ENCODE peak calls at places on chromosomes 12 and 14, in four cellular contexts. One of them, this sample, is unnamed.

GRCh38 chr12:69000069-69000468 is 67.1 kb upstream of the CPM start:
- DNase-seq in body of pancreas: no peak
- DNase-seq in HCT116: no peak
- DNase-seq in adrenal gland: no peak
- DNase-seq in this sample: no peak

GRCh38 chr14:39628087-39628486 is 195.9 kb upstream of the FBXO33 start:
- DNase-seq in body of pancreas: no peak
- DNase-seq in HCT116: no peak
- DNase-seq in adrenal gland: no peak
- DNase-seq in this sample: no peak

GRCh38 chr12:125310461-125310860 is 245.2 kb downstream of the AACS start:
- DNase-seq in body of pancreas: no peak
- DNase-seq in HCT116: no peak
- DNase-seq in adrenal gland: no peak
- DNase-seq in this sample: no peak

GRCh38 chr12:17079251-17079909 is 473.4 kb upstream of the LMO3 start:
- DNase-seq in body of pancreas: no peak
- DNase-seq in HCT116: no peak
- DNase-seq in adrenal gland: no peak
- DNase-seq in this sample: no peak

GRCh38 chr14:36508418-36509051 is 11.5 kb downstream of the NKX2-1 start:
- DNase-seq in body of pancreas: no peak
- DNase-seq in HCT116: no peak
- DNase-seq in adrenal gland: no peak
- DNase-seq in this sample: no peak

GRCh38 chr14:95374262-95374997 is 54.7 kb upstream of the CLMN start:
- DNase-seq in body of pancreas: no peak
- DNase-seq in HCT116: no peak
- DNase-seq in adrenal gland: no peak
- DNase-seq in this sample: no peak

GRCh38 chr14:74867673-74868072 is 8.3 kb downstream of the PROX2 start:
- DNase-seq in body of pancreas: no peak
- DNase-seq in HCT116: no peak
- DNase-seq in adrenal gland: no peak
- DNase-seq in this sample: no peak

GRCh38 chr14:37275963-37276362 is 78.2 kb downstream of the MIPOL1 start:
- DNase-seq in body of pancreas: no peak
- DNase-seq in HCT116: no peak
- DNase-seq in adrenal gland: no peak
- DNase-seq in this sample: no peak

GRCh38 chr14:25868521-25869314 is 729.1 kb downstream of the NOVA1 start:
- DNase-seq in body of pancreas: no peak
- DNase-seq in HCT116: no peak
- DNase-seq in adrenal gland: no peak
- DNase-seq in this sample: no peak

GRCh38 chr12:106096376-106096775 is 42.4 kb downstream of the NUAK1 start:
- DNase-seq in body of pancreas: peak
- DNase-seq in HCT116: no peak
- DNase-seq in adrenal gland: no peak
- DNase-seq in this sample: no peak

GRCh38 chr12:56477521-56478225 is 9.3 kb downstream of the SPRYD4 start:
- DNase-seq in body of pancreas: peak
- DNase-seq in HCT116: no peak
- DNase-seq in adrenal gland: no peak
- DNase-seq in this sample: no peak

GRCh38 chr12:6182279-6182898 is 17.8 kb upstream of the CD9 start:
- DNase-seq in body of pancreas: peak
- DNase-seq in HCT116: no peak
- DNase-seq in adrenal gland: peak
- DNase-seq in this sample: peak

GRCh38 chr14:22893706-22894105 is 10.7 kb downstream of the REM2 start:
- DNase-seq in body of pancreas: no peak
- DNase-seq in HCT116: no peak
- DNase-seq in adrenal gland: no peak
- DNase-seq in this sample: no peak

GRCh38 chr12:13179159-13180074 is 17.1 kb upstream of the EMP1 start:
- DNase-seq in body of pancreas: peak
- DNase-seq in HCT116: no peak
- DNase-seq in adrenal gland: peak
- DNase-seq in this sample: peak

GRCh38 chr12:111074559-111074958 is 154.2 kb upstream of the MYL2 start:
- DNase-seq in body of pancreas: peak
- DNase-seq in HCT116: no peak
- DNase-seq in adrenal gland: no peak
- DNase-seq in this sample: no peak

GRCh38 chr12:110222027-110222426 is 59.0 kb upstream of the ATP2A2 start:
- DNase-seq in body of pancreas: no peak
- DNase-seq in HCT116: no peak
- DNase-seq in adrenal gland: no peak
- DNase-seq in this sample: no peak

GRCh38 chr12:95790912-95791849 is 617 bp upstream of the NTN4 start:
- DNase-seq in body of pancreas: peak
- DNase-seq in HCT116: no peak
- DNase-seq in adrenal gland: peak
- DNase-seq in this sample: no peak

GRCh38 chr12:77608157-77608755 is 222.4 kb upstream of the NAV3 start:
- DNase-seq in body of pancreas: no peak
- DNase-seq in HCT116: no peak
- DNase-seq in adrenal gland: no peak
- DNase-seq in this sample: no peak

GRCh38 chr12:71054551-71054950 is 103.2 kb downstream of the TSPAN8 start:
- DNase-seq in body of pancreas: no peak
- DNase-seq in HCT116: no peak
- DNase-seq in adrenal gland: no peak
- DNase-seq in this sample: no peak

GRCh38 chr14:49497725-49498348 is 88.3 kb downstream of the RPS29 start:
- DNase-seq in body of pancreas: peak
- DNase-seq in HCT116: peak
- DNase-seq in adrenal gland: peak
- DNase-seq in this sample: no peak

GRCh38 chr14:94062344-94062904 is 18.6 kb downstream of the DDX24 start:
- DNase-seq in body of pancreas: no peak
- DNase-seq in HCT116: no peak
- DNase-seq in adrenal gland: no peak
- DNase-seq in this sample: no peak

GRCh38 chr14:100376751-100377171 is 53.6 kb downstream of the SLC25A47 start:
- DNase-seq in body of pancreas: no peak
- DNase-seq in HCT116: no peak
- DNase-seq in adrenal gland: no peak
- DNase-seq in this sample: no peak

GRCh38 chr14:61396694-61397093 is 75.3 kb downstream of the PRKCH start:
- DNase-seq in body of pancreas: no peak
- DNase-seq in HCT116: no peak
- DNase-seq in adrenal gland: no peak
- DNase-seq in this sample: no peak

GRCh38 chr14:85444685-85445084 is 85.3 kb upstream of the FLRT2 start:
- DNase-seq in body of pancreas: no peak
- DNase-seq in HCT116: no peak
- DNase-seq in adrenal gland: no peak
- DNase-seq in this sample: no peak

GRCh38 chr12:60398547-60398946 is 802.7 kb downstream of the SLC16A7 start:
- DNase-seq in body of pancreas: no peak
- DNase-seq in HCT116: no peak
- DNase-seq in adrenal gland: no peak
- DNase-seq in this sample: no peak

GRCh38 chr12:53253298-53253697 is 14.8 kb upstream of the ESPL1 start:
- DNase-seq in body of pancreas: no peak
- DNase-seq in HCT116: no peak
- DNase-seq in adrenal gland: no peak
- DNase-seq in this sample: no peak

GRCh38 chr12:53252349-53252916 is 15.7 kb upstream of the ESPL1 start:
- DNase-seq in body of pancreas: peak
- DNase-seq in HCT116: no peak
- DNase-seq in adrenal gland: no peak
- DNase-seq in this sample: no peak

GRCh38 chr12:53254816-53255545 is 13.1 kb upstream of the ESPL1 start:
- DNase-seq in body of pancreas: no peak
- DNase-seq in HCT116: no peak
- DNase-seq in adrenal gland: no peak
- DNase-seq in this sample: no peak

GRCh38 chr12:53255993-53256392 is 12.1 kb upstream of the ESPL1 start:
- DNase-seq in body of pancreas: no peak
- DNase-seq in HCT116: no peak
- DNase-seq in adrenal gland: no peak
- DNase-seq in this sample: no peak

GRCh38 chr12:53251477-53252348 is 16.4 kb upstream of the ESPL1 start:
- DNase-seq in body of pancreas: peak
- DNase-seq in HCT116: peak
- DNase-seq in adrenal gland: peak
- DNase-seq in this sample: peak
- TF ChIP-seq POLR2A in body of pancreas: peak
- TF ChIP-seq POLR2A in HCT116: peak
- TF ChIP-seq POLR2A in adrenal gland: peak
- TF ChIP-seq POLR2A in this sample: no peak

DNA sequence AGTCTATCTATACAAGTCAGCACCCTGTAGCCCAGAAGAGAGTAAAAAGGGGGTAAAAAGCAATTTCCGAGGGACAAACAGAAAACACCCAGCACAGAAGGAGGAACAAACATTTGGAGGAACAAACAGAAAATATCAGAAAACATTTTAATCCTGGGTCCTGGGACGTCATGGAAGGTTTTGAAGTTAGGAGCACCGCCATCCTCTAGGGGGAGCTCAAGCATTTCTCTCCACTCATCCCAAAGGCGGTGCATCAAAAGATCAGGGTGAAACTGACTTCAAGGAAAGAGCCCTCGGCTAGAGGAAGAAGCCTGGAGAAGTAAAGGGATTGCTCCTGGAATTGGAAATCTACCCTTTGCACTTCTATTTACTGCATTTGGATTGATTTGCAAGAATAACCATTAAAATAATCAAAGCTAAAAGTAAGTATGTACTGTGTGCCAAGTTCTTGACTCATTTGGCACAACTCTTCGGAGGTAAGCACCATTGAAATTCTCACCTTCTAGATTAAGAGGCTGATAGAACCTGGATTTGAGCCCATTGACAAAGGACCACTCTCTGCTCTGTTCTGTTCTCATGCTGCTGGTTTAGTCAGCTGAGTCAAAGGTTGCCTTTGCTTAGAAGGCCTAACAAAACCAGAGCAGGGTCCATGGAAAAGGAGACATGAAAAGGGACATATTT is 17.2 kb upstream of the POC1B start:
- DNase-seq in body of pancreas: peak
- DNase-seq in HCT116: peak
- DNase-seq in adrenal gland: peak
- DNase-seq in this sample: peak
- TF ChIP-seq CTCF in body of pancreas: peak
- TF ChIP-seq CTCF in HCT116: peak
- TF ChIP-seq CTCF in adrenal gland: peak
- TF ChIP-seq CTCF in this sample: peak

GRCh38 chr12:85688837-85689236 is 147.4 kb downstream of the RASSF9 start:
- DNase-seq in body of pancreas: no peak
- DNase-seq in HCT116: no peak
- DNase-seq in adrenal gland: no peak
- DNase-seq in this sample: no peak

GRCh38 chr12:85693093-85693665 is 143.0 kb downstream of the RASSF9 start:
- DNase-seq in body of pancreas: no peak
- DNase-seq in HCT116: no peak
- DNase-seq in adrenal gland: no peak
- DNase-seq in this sample: no peak

GRCh38 chr12:85695316-85695715 is 140.9 kb downstream of the RASSF9 start:
- DNase-seq in body of pancreas: peak
- DNase-seq in HCT116: no peak
- DNase-seq in adrenal gland: no peak
- DNase-seq in this sample: no peak

GRCh38 chr12:85690146-85690545 is 146.1 kb downstream of the RASSF9 start:
- DNase-seq in body of pancreas: no peak
- DNase-seq in HCT116: no peak
- DNase-seq in adrenal gland: no peak
- DNase-seq in this sample: no peak
- TF ChIP-seq POLR2A in body of pancreas: no peak
- TF ChIP-seq POLR2A in HCT116: no peak
- TF ChIP-seq POLR2A in adrenal gland: no peak
- TF ChIP-seq POLR2A in this sample: no peak

DNA sequence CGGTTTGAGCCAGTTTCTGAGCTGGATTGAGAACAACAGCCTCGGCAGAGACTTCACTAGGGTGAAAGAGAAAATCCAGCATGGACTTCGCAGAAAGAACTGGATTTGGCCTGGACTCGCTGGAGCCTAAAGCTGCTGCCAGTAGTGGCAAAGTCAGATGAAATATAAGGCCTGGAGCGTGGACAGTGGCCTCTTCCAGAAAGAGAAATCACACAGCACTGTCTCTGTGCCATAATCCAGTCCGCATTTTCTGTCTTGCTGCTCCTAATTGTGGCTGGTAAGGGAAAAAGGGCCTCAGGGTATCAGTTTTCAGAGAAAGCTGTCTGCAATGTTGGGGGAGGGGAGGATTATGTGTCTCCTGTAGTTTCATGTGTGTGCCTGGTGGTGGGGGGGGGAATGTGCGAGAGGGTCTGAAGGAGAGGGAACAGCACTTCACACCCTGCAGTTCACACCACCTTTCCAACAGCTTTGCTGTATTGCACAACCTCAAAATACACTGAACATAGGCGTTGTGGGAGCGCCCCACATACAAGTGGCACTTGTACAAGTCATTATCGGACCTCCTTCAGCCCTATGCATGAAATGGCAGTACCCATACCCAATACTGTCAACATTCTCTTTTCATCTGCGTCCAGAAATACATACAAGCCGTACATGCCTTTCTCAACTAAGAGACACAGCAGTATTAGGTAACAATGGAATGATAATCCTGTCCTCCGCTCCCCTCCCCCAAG is 107.6 kb upstream of the ATF7IP start:
- DNase-seq in body of pancreas: peak
- DNase-seq in HCT116: peak
- DNase-seq in adrenal gland: peak
- DNase-seq in this sample: peak
- TF ChIP-seq CTCF in body of pancreas: no peak
- TF ChIP-seq CTCF in HCT116: no peak
- TF ChIP-seq CTCF in adrenal gland: no peak
- TF ChIP-seq CTCF in this sample: peak

DNA sequence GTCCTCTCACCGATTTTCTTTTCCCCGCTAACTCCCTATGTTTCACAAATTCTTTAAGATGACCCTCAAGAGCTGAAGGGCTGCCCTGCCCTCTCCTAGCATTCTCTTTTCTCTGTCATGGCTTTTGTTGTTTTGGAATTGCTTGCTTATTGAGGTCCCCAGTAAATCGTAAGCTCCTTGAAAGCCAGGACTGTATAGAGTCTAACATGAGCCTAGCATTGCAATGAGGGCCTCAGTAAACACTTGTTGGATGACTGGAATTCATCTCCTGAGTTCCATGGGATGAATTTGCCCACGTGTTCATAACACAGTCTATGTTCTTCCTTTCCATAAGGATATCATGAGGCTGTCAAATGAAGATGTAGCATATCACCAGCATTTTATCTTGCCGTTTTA is 92.2 kb downstream of the APAF1 start:
- DNase-seq in body of pancreas: no peak
- DNase-seq in HCT116: no peak
- DNase-seq in adrenal gland: no peak
- DNase-seq in this sample: no peak
- TF ChIP-seq POLR2A in body of pancreas: no peak
- TF ChIP-seq POLR2A in HCT116: no peak
- TF ChIP-seq POLR2A in adrenal gland: no peak
- TF ChIP-seq POLR2A in this sample: no peak